ENCODE peak calls at places on chromosomes 6 and 20, in five cellular contexts. U, O, G, I and J are unnamed samples.

GRCh38 chr6:6414946-6415345 is 94.5 kb upstream of the F13A1 start:
- DNase-seq in U (no peak), G (no peak), O (no peak), I (no peak), J (no peak)

GRCh38 chr6:35071347-35071994 is 69.7 kb downstream of the TCP11 start:
- DNase-seq in U (no peak), I (no peak), O (no peak), G (no peak), J (no peak)

GRCh38 chr6:39214846-39215639 is 14.2 kb downstream of the KCNK5 start:
- DNase-seq in U (no peak), O (no peak), G (no peak), I (no peak), J (no peak)

GRCh38 chr6:32081168-32081624 is 27.9 kb downstream of the TNXB start:
- DNase-seq in G (peak; percentile 84), U (peak; percentile 90), O (no peak), I (peak; percentile 84), J (no peak)

GRCh38 chr6:132209351-132209750 is 191.9 kb downstream of the MOXD1 start:
- DNase-seq in G (no peak), I (no peak), O (no peak), U (no peak), J (no peak)

GRCh38 chr6:139250296-139251274 is 41.2 kb downstream of the TXLNB start:
- DNase-seq in I (peak; percentile 44), O (peak; percentile 22), U (peak; percentile 51), G (peak; percentile 84), J (no peak)

GRCh38 chr20:16308754-16309153 is 264.5 kb downstream of the KIF16B start:
- DNase-seq in O (no peak), U (no peak), G (no peak), I (no peak), J (no peak)

GRCh38 chr6:119148825-119149525 is 70.5 kb upstream of the FAM184A start:
- DNase-seq in O (no peak), U (no peak), G (no peak), I (no peak), J (no peak)

GRCh38 chr20:61045091-61045490 is 207.0 kb upstream of the CDH4 start:
- DNase-seq in U (no peak), O (no peak), I (no peak), G (no peak), J (no peak)

GRCh38 chr6:89162047-89162371 is 16.2 kb downstream of the PM20D2 start:
- DNase-seq in O (no peak), U (peak; percentile 28), I (no peak), G (no peak), J (no peak)

GRCh38 chr20:64254571-64255360 is 782 bp upstream of the PCMTD2 start:
- DNase-seq in U (no peak), G (no peak), I (no peak), O (no peak), J (no peak)

GRCh38 chr20:37523012-37523391 is 2.0 kb downstream of the NNAT start:
- DNase-seq in G (no peak), U (no peak), O (no peak), I (no peak), J (no peak)

GRCh38 chr6:54525731-54526130 is 217.5 kb downstream of the TINAG start:
- DNase-seq in U (no peak), G (peak; percentile 56), I (no peak), O (no peak), J (no peak)

GRCh38 chr6:39363280-39363679 is 40.8 kb upstream of the KCNK16 start:
- DNase-seq in I (no peak), O (no peak), G (no peak), U (no peak), J (no peak)

GRCh38 chr20:48502758-48503157 is 325.0 kb downstream of the PREX1 start:
- DNase-seq in O (no peak), I (no peak), U (no peak), G (no peak), J (no peak)

GRCh38 chr6:20028562-20028961 is 183.7 kb downstream of the MBOAT1 start:
- DNase-seq in O (no peak), G (no peak), I (no peak), U (no peak), J (no peak)

GRCh38 chr6:156634971-156635371 is 142.2 kb upstream of the ARID1B start:
- DNase-seq in O (no peak), U (no peak), I (no peak), G (no peak), J (no peak)

GRCh38 chr20:26276811-26277210 is 580.2 kb upstream of the ZNF337 start:
- DNase-seq in G (peak; percentile 3), U (no peak), O (no peak), I (no peak), J (no peak)

GRCh38 chr20:33558348-33559144 is 68.7 kb downstream of the CBFA2T2 start:
- DNase-seq in U (no peak), O (no peak), I (no peak), G (no peak), J (no peak)

GRCh38 chr6:125094563-125094962 is 59.0 kb upstream of the TPD52L1 start:
- DNase-seq in U (no peak), G (peak; percentile 41), I (no peak), O (no peak), J (no peak)

GRCh38 chr20:63441136-63441776 is 31.2 kb downstream of the KCNQ2 start:
- DNase-seq in I (no peak), G (no peak), U (no peak), O (no peak), J (no peak)

GRCh38 chr6:88586371-88587157 is 376.9 kb downstream of the RNGTT start:
- DNase-seq in I (peak; percentile 62), O (no peak), G (no peak), U (no peak), J (no peak)

GRCh38 chr6:146359123-146359522 is 184.5 kb upstream of the RAB32 start:
- DNase-seq in U (no peak), G (no peak), O (no peak), I (no peak), J (no peak)

GRCh38 chr20:33838035-33838864 is 27.1 kb downstream of the CHMP4B start:
- DNase-seq in G (no peak), U (no peak), O (no peak), I (peak; percentile 32), J (no peak)

DNA sequence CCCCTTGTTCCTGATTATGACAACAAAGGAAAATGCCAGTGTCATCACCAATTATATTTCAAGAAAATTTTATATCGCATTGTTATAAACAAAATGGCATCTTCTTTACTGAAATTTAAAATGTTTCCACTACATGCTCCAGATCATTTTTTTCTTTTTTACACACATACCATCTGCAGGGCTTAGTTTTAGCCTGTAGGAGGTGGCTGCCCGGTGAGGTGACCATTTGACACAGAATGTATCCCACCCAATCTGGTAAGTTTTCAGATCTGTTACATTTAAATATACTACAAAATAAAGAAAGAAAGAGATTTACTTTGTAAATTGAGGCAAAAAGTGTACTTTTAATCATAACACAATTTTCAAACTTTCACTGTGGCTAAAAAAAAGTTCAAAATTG is 81.8 kb downstream of the COL12A1 start:
- DNase-seq in G (no peak), U (no peak), I (no peak), O (no peak), J (no peak)
- TF ChIP-seq CTCF in G (peak; percentile 15), U (no peak), I (no peak), O (no peak), J (no peak)

GRCh38 chr6:109327502-109327901 is 54.8 kb downstream of the CD164 start:
- DNase-seq in O (no peak), G (no peak), I (no peak), U (no peak), J (no peak)

GRCh38 chr6:109326346-109326745 is 55.9 kb downstream of the CD164 start:
- DNase-seq in O (no peak), G (no peak), I (no peak), U (no peak), J (no peak)

GRCh38 chr6:109321752-109322151 is 60.5 kb downstream of the CD164 start:
- DNase-seq in G (no peak), O (no peak), I (no peak), U (no peak), J (no peak)

GRCh38 chr6:109325400-109325801 is 56.9 kb downstream of the CD164 start:
- DNase-seq in U (no peak), O (no peak), G (no peak), I (no peak), J (no peak)

DNA sequence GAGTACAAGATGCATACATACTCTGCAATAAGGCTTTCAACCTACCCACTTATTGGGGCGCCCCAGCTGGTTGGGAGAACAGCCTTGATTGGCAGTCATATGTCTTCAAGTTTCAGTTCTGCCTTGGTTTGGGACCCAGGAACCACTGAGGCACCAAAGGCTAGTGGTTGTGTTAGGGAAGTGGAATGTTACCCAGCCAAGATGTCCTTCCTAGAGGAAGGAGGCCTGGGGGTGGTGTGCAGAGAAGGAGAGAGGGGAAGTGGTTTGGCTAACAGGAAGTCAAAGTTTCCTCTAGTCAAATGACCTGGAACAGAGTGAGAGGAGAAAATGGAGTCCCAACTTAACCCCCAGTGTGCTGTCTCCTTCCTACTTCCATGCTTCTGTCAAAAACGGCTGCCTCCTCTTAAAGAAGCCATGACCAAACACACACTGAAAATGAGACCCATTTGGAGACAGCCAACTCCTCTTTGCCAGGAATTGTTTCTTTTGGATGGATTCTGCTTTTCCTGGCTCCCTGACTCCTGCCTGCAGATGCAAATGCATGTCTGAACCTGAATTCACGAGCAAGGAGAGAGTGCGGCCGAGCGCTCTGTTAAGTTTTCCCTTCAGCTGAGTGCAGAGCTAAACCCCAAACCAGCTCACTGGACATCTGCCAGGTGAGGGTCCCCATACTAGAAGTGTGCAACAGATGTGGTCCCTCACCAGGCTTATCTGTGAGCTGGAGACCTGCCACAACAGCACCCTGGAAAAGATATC is 59.3 kb downstream of the CD164 start:
- DNase-seq in O (no peak), U (no peak), G (no peak), I (peak; percentile 25), J (no peak)
- TF ChIP-seq CTCF in O (no peak), U (no peak), G (no peak), I (no peak), J (no peak)

GRCh38 chr6:26031595-26032386 is 55.4 kb upstream of the HFE start:
- DNase-seq in G (peak; percentile 98), U (peak; percentile 78), O (peak; percentile 80), I (peak; percentile 91), J (peak; percentile 89)
- TF ChIP-seq CTCF in G (peak; percentile 40), U (no peak), O (no peak), I (no peak), J (no peak)

GRCh38 chr6:143936347-143936746 is 71.7 kb downstream of the PLAGL1 start:
- DNase-seq in G (no peak), I (no peak), U (no peak), O (no peak), J (no peak)

GRCh38 chr6:143936986-143937765 is 70.9 kb downstream of the PLAGL1 start:
- DNase-seq in I (no peak), O (no peak), U (no peak), G (no peak), J (no peak)

GRCh38 chr6:143939364-143939763 is 68.7 kb downstream of the PLAGL1 start:
- DNase-seq in O (no peak), G (no peak), U (no peak), I (no peak), J (no peak)

GRCh38 chr6:143929975-143930374 is 65.7 kb downstream of the ZC2HC1B start:
- DNase-seq in G (no peak), U (no peak), I (no peak), O (no peak), J (no peak)

DNA sequence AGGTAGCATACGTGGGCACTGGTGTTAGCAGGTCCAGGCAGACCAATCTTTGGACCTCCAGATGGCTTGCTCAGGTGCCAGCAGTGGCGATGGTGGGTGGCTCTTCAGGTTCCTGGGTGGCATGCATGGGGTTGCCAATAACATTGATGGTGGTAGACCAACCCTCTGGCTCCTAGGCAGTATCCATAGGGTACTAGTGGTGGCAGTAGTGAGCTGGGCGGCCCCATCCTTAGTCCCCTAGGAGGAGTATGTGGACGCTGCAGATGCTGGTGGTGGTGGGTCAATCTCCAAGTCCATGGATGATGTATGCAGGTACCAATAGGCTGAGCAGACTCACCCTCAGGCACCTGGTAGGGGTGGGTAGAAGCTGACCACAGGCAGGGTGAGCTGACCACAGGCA is 70.6 kb downstream of the ZC2HC1B start:
- DNase-seq in I (no peak), O (no peak), G (no peak), U (no peak), J (no peak)
- TF ChIP-seq CTCF in I (no peak), O (no peak), G (no peak), U (no peak), J (no peak)